ENCODE peak calls at places on chromosomes 12 and 14, in five cellular contexts. D is IMR-90, O is fibroblast of the conjunctiva, H is uterus, R is body of pancreas. B is an unnamed sample.

GRCh38 chr12:58293308-58293983 is 352.1 kb downstream of the ATP23 start:
- DNase-seq in D (no peak), O (no peak), H (no peak), R (no peak), B (no peak)

GRCh38 chr12:132698336-132698735 is 10.9 kb downstream of the PXMP2 start:
- DNase-seq in D (no peak), O (no peak), H (no peak), R (no peak), B (no peak)

GRCh38 chr14:99936056-99936455 is 129.2 kb upstream of the EVL start:
- DNase-seq in D (peak), O (no peak), H (no peak), R (no peak), B (no peak)

GRCh38 chr14:92586001-92586947 is 72.7 kb downstream of the RIN3 start:
- DNase-seq in D (peak), O (peak), H (peak), R (peak), B (peak)

GRCh38 chr12:56220611-56221232 is 1.0 kb downstream of the RNF41 start:
- DNase-seq in D (peak), O (no peak), H (no peak), R (peak), B (peak)

GRCh38 chr12:117212563-117213190 is 22.4 kb upstream of the FBXO21 start:
- DNase-seq in D (peak), O (peak), H (peak), R (peak), B (peak)

GRCh38 chr12:570949-571794 is 92.1 kb downstream of the NINJ2 start:
- DNase-seq in D (peak), O (peak), H (peak), R (peak), B (no peak)

GRCh38 chr14:101351146-101351545 is 210.1 kb upstream of the DIO3 start:
- DNase-seq in D (no peak), O (no peak), H (no peak), R (no peak), B (no peak)

GRCh38 chr12:106248177-106248848 is 493 bp upstream of the CKAP4 start:
- DNase-seq in D (peak), O (peak), H (peak), R (peak), B (peak)

B was measured in NB4.